ENCODE peak calls at places on chromosomes 1 and 21, in seven cellular contexts. S is cardiac fibroblast, N is A549, U is Caco-2, H is heart right ventricle, G is BJ, X is left ventricle myocardium inferior. R is an unnamed sample.

GRCh38 chr1:75861831-75862230 is 65.1 kb downstream of the MSH4 start:
- DNase-seq in S (no peak), N (no peak), U (no peak), H (no peak), G (no peak), X (no peak), R (no peak)

GRCh38 chr1:42142894-42143675 is 10.1 kb upstream of the GUCA2B start:
- DNase-seq in S (peak), N (no peak), U (no peak), H (no peak), G (no peak), X (no peak), R (no peak)

GRCh38 chr1:88892146-88892877 is 945 bp upstream of the GTF2B start:
- DNase-seq in S (peak), N (peak), U (peak), H (no peak), G (no peak), X (no peak), R (no peak)

GRCh38 chr1:3012511-3013291 is 8.6 kb upstream of the ACTRT2 start:
- DNase-seq in S (no peak), N (no peak), U (peak), H (peak), G (no peak), X (peak), R (no peak)

GRCh38 chr1:19096036-19096833 is 113.8 kb downstream of the UBR4 start:
- DNase-seq in S (peak), N (peak), U (peak), H (peak), G (no peak), X (no peak), R (no peak)

GRCh38 chr1:155077758-155078495 is 710 bp upstream of the EFNA3 start:
- DNase-seq in S (peak), N (no peak), U (no peak), H (no peak), G (no peak), X (no peak), R (no peak)

GRCh38 chr21:32770514-32771133 is 931 bp downstream of the PAXBP1 start:
- DNase-seq in S (peak), N (peak), U (peak), H (no peak), G (no peak), X (peak), R (no peak)

GRCh38 chr1:236890152-236891056 is 95.3 kb downstream of the MTR start:
- DNase-seq in S (no peak), N (no peak), U (no peak), H (peak), G (no peak), X (peak), R (no peak)

GRCh38 chr1:14924012-14924452 is 229.5 kb upstream of the TMEM51 start:
- DNase-seq in S (peak), N (peak), U (peak), H (peak), G (no peak), X (peak), R (no peak)

GRCh38 chr1:17097125-17097524 is 22.1 kb downstream of the PADI2 start:
- DNase-seq in S (no peak), N (no peak), U (no peak), H (no peak), G (no peak), X (no peak), R (no peak)

GRCh38 chr1:45913183-45913924 is 109.9 kb downstream of the MAST2 start:
- DNase-seq in S (peak), N (no peak), U (no peak), H (peak), G (peak), X (peak), R (peak)

GRCh38 chr1:54812801-54813478 is 11.8 kb upstream of the TTC22 start:
- DNase-seq in S (no peak), N (no peak), U (no peak), H (no peak), G (no peak), X (no peak), R (no peak)

GRCh38 chr1:86155807-86156561 is 588 bp downstream of the COL24A1 start:
- DNase-seq in S (peak), N (no peak), U (no peak), H (peak), G (no peak), X (peak), R (no peak)

GRCh38 chr21:39115659-39116235 is 67.5 kb downstream of the PSMG1 start:
- DNase-seq in S (no peak), N (no peak), U (peak), H (no peak), G (no peak), X (no peak), R (no peak)

GRCh38 chr21:26499475-26499874 is 73.6 kb downstream of the CYYR1 start:
- DNase-seq in S (no peak), N (no peak), U (no peak), H (no peak), G (no peak), X (no peak), R (no peak)

GRCh38 chr1:184890539-184890973 is 83.8 kb downstream of the NIBAN1 start:
- DNase-seq in S (peak), N (no peak), U (no peak), H (peak), G (no peak), X (no peak), R (peak)

GRCh38 chr1:19046972-19047371 is 90.5 kb upstream of the IFFO2 start:
- DNase-seq in S (no peak), N (no peak), U (no peak), H (no peak), G (no peak), X (peak), R (no peak)

GRCh38 chr1:167538657-167539056 is 14.9 kb downstream of the CREG1 start:
- DNase-seq in S (no peak), N (peak), U (peak), H (no peak), G (no peak), X (no peak), R (no peak)

GRCh38 chr21:44986471-44987291 is 46.9 kb downstream of the SLX9 start:
- DNase-seq in S (no peak), N (no peak), U (no peak), H (no peak), G (no peak), X (peak), R (no peak)

DNA sequence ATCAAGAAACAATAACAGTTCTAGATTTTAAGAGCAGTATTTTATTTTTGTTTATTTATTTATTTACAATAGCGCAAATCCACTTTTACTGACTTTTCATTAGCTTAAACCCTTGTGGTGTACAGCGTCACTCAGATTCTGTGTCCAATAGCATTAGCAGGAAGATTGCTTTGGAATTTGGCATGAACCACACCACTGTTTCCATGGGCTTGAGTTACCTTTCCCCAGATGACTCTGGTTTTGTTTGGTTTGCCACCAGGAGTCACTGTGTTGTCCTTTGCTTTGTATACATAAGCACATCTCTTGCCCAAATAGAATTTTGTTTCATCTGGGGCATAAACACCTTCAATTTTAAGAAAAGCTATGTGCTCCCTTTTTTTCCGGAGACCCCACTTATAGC is 25.9 kb upstream of the SNRPE start:
- DNase-seq in S (no peak), N (peak), U (no peak), H (no peak), G (no peak), X (no peak), R (no peak)
- TF ChIP-seq CTCF in S (peak), N (no peak), U (no peak), H (no peak), G (no peak), X (no peak), R (no peak)

GRCh38 chr1:160664573-160665051 is 17.8 kb upstream of the SLAMF1 start:
- DNase-seq in S (no peak), N (no peak), U (no peak), H (no peak), G (no peak), X (no peak), R (no peak)
- H3K4me3 ChIP-seq in S (no peak), N (no peak), U (no peak), H (no peak), G (no peak), X (no peak), R (no peak)

GRCh38 chr1:107152332-107152731 is 11.5 kb downstream of the NTNG1 start:
- DNase-seq in S (no peak), N (no peak), U (no peak), H (no peak), G (no peak), X (no peak), R (no peak)

GRCh38 chr1:107147813-107148212 is 7.0 kb downstream of the NTNG1 start:
- DNase-seq in S (no peak), N (no peak), U (no peak), H (no peak), G (no peak), X (no peak), R (no peak)

GRCh38 chr1:107153033-107153432 is 12.2 kb downstream of the NTNG1 start:
- DNase-seq in S (no peak), N (no peak), U (no peak), H (no peak), G (no peak), X (no peak), R (no peak)
- TF ChIP-seq CTCF in S (no peak), N (no peak), U (peak), H (no peak), G (no peak), X (no peak), R (no peak)

DNA sequence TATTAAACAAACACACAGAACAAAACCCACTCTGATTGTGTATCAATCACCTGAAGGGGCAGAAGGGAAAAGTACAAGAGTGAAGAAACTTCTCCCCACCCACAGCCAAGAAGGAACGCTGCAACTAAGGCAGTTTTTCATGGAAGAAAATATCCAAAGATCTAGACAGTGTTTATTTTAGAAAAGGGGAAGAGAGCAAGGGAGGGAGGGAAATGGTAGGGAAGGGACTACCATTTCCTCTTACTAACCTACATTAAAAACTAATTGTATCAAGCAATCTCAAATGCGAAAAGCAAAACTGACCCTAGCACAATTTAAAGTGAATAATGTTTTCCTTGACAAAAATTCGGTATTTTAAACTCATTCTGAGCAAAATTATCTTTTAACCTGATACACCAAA is 3.5 kb downstream of the NRIP1 start:
- DNase-seq in S (no peak), N (no peak), U (no peak), H (no peak), G (no peak), X (no peak), R (no peak)
- H3K4me3 ChIP-seq in S (no peak), N (peak), U (no peak), H (no peak), G (no peak), X (peak), R (peak)

GRCh38 chr1:206683313-206683712 is 1.4 kb upstream of the MAPKAPK2 start:
- DNase-seq in S (no peak), N (no peak), U (no peak), H (no peak), G (no peak), X (no peak), R (no peak)
- TF ChIP-seq CTCF in S (no peak), N (no peak), U (no peak), H (no peak), G (no peak), X (no peak), R (no peak)

DNA sequence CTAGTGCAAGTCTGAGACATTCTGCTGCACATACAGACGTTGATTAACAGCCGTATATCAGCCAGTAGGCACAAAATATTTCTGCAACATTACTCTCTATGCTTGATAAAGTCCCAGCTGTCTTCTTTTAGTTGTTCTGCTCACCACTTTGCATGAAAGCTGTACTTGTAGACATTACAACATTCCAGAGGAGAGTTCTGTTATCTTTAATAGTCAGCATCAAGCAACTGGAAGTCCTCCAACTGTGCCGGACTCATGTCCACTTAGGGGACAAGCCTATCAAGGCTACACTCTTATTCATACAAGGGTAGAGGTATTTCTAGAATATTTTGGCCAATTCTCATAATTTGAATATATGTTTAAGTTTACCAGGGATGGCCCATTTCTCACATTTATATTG is 50.0 kb downstream of the CACHD1 start:
- DNase-seq in S (peak), N (no peak), U (no peak), H (no peak), G (no peak), X (no peak), R (no peak)
- H3K4me3 ChIP-seq in S (no peak), N (no peak), U (no peak), H (no peak), G (no peak), X (no peak), R (no peak)

GRCh38 chr1:223245983-223246382 is 102.9 kb upstream of the TLR5 start:
- DNase-seq in S (no peak), N (no peak), U (no peak), H (no peak), G (no peak), X (no peak), R (no peak)

GRCh38 chr1:223245411-223245810 is 102.4 kb upstream of the TLR5 start:
- DNase-seq in S (no peak), N (no peak), U (no peak), H (no peak), G (no peak), X (no peak), R (no peak)

GRCh38 chr1:223242971-223243370 is 99.9 kb upstream of the TLR5 start:
- DNase-seq in S (no peak), N (no peak), U (no peak), H (no peak), G (no peak), X (no peak), R (no peak)

GRCh38 chr1:223243441-223244050 is 100.5 kb upstream of the TLR5 start:
- DNase-seq in S (no peak), N (no peak), U (no peak), H (no peak), G (no peak), X (no peak), R (no peak)

DNA sequence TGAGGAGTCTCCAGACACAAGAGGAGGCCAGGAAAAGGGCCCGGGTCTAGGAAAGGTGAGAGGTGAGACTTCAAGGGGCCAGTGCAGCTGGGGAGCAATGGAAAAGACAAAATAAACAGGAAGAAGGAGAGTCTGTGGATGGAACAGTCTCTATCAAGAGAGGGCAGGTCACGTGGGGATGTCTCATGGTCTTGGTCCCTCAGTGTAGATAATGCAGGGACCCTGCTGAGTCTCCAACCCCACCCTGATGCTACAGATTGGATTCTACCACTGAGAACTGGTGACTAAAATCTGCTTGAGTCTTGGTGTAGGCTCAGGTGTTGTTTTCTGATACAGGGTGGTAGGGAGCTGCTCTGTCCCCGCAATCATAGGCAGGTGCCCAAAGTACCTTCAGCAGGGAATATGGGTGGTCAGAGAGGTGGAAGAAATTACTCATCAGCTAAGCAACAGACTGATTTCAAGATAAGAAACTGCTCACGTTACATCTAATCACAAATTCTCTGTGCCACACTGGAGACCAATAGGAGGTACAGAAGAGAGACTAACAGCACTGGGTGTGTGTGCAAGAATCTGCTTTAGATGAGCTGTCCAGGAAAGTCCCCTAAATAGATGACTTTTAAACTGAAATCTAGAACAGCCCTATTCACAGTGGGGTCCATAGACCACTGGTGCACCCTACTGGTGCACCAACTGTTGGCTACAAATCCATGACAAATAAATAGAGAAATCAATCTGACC is 101.5 kb upstream of the TLR5 start:
- DNase-seq in S (peak), N (no peak), U (no peak), H (no peak), G (no peak), X (no peak), R (no peak)
- TF ChIP-seq CTCF in S (no peak), N (peak), U (peak), H (peak), G (peak), X (peak), R (no peak)

GRCh38 chr1:37797750-37798345 is 4.2 kb downstream of the MANEAL start:
- DNase-seq in S (peak), N (no peak), U (no peak), H (no peak), G (no peak), X (no peak), R (no peak)

GRCh38 chr1:37792943-37793686 is 532 bp upstream of the MANEAL start:
- DNase-seq in S (no peak), N (no peak), U (no peak), H (no peak), G (no peak), X (no peak), R (no peak)

GRCh38 chr1:37793773-37794371 is at the start of gene MANEAL:
- DNase-seq in S (peak), N (peak), U (peak), H (no peak), G (no peak), X (peak), R (no peak)

GRCh38 chr1:37794372-37795339 is 1.0 kb downstream of the MANEAL start:
- DNase-seq in S (no peak), N (no peak), U (no peak), H (no peak), G (no peak), X (no peak), R (no peak)

DNA sequence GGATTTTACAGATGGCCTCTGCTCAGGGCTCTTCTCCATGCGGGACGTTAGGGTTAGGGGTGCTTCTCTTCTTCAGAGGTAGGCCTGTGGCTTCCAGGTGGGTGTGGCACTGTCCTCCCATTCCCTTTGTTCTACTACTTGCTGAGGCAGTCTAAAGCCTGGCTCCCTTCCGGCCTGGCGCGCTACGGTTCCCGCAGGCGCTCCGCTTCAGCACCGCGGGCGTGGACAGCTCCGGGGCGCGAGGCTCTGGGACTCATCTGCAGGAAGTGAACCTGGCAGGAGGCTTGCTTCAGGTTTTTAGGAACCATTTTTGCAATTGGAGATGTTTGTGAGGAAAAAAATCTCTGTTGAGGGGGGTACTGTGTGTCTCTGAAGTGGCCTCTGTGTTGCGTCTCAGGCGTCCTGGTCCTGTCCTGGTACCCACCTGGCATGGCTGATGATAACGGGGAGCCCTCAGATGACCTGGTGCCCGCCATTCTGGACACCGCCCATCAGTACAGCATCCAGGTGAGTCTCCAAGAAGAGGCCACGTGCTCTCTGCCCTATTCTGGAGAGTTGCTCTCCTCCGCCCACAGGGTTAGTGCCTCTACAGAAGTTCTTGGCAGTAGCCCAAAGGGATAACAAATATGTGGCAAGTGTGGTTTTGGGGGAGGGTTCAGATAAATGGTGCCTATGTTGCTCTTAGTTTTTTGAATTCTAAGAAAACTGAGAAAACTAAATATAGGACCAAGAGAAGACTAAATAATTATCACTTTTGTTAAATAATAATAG is 1.9 kb downstream of the MANEAL start:
- DNase-seq in S (peak), N (no peak), U (peak), H (peak), G (no peak), X (peak), R (no peak)
- H3K4me3 ChIP-seq in S (no peak), N (no peak), U (peak), H (no peak), G (no peak), X (peak), R (peak)

GRCh38 chr1:67431156-67431765 is 1.1 kb upstream of the SERBP1 start:
- DNase-seq in S (no peak), N (no peak), U (no peak), H (no peak), G (no peak), X (no peak), R (no peak)

GRCh38 chr1:67433830-67434229 is 3.6 kb upstream of the SERBP1 start:
- DNase-seq in S (no peak), N (no peak), U (no peak), H (no peak), G (no peak), X (no peak), R (no peak)

GRCh38 chr1:67432745-67433144 is 2.5 kb upstream of the SERBP1 start:
- DNase-seq in S (no peak), N (no peak), U (no peak), H (no peak), G (no peak), X (no peak), R (no peak)

GRCh38 chr1:67430358-67431155 is at the start of gene SERBP1:
- DNase-seq in S (peak), N (peak), U (peak), H (peak), G (peak), X (peak), R (peak)

DNA sequence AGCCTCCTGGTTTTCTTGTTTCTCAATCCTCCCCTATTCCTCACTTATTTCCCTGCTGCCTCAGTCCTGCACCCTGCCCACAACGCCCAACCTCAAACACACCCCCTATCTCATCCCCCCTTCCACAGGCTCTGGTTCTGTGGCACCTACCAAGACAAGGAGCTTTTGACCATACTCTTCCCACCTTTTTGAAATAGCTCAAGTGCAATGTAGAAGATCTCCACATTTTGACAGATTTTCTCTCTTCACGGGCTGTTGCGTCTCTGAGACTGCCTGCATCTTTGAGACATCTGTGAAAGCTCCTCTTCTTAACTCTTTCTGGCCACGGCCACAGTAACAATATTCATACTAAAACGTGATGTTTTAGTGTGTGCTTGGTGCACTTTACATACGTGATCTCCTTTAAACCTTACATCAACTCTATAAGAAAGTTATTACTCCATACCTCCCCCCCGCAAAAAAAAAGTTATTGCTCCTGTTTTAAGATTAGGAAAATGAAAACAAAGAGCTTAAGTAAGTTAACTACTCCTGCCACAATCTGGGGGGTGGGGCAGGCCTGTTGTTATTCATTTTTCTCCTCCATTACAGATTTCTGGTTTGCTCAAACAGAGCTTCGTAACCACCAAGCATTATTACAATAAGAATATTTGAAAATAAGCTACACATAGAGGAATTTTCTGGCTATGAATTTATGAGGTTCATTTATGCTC is 1.8 kb upstream of the SERBP1 start:
- DNase-seq in S (no peak), N (no peak), U (no peak), H (no peak), G (no peak), X (no peak), R (no peak)
- TF ChIP-seq CTCF in S (no peak), N (no peak), U (no peak), H (no peak), G (no peak), X (no peak), R (no peak)

R was measured in thoracic aorta.